ENCODE peak calls at places on chromosome 22, in ten cellular contexts. U is NCI-H2171; L is H9; D is ACHN; B is GM20000; Z is SK-MEL-5; N is cerebellar cortex; S is fibroblast of pulmonary artery; M is AG04450; J is effector memory CD8-positive, alpha-beta T cell. C is an unnamed sample.
A peak's percentile ranks its signal among the peaks of the same experiment; 100 is the strongest.

GRCh38 chr22:33789690-33790253 is 130.5 kb downstream of the LARGE1 start:
- DNase-seq in U (no peak), L (no peak), D (no peak), B (no peak), Z (no peak), N (no peak), S (no peak), M (no peak), J (no peak), C (no peak)

GRCh38 chr22:26675687-26676273 is 18.4 kb downstream of the MIAT start:
- DNase-seq in U (no peak), L (no peak), D (no peak), B (no peak), Z (no peak), N (no peak), S (no peak), M (no peak), J (no peak), C (no peak)

GRCh38 chr22:25057013-25057881 is 104.7 kb downstream of the KIAA1671 start:
- DNase-seq in U (peak; percentile 57), L (peak; percentile 90), D (peak; percentile 49), B (peak; percentile 58), Z (peak; percentile 64), N (peak; percentile 49), S (peak; percentile 50), M (no peak), J (peak; percentile 75), C (no peak)

GRCh38 chr22:22558972-22559603 is at the start of gene PRAME:
- DNase-seq in U (peak; percentile 80), L (peak; percentile 86), D (peak; percentile 91), B (peak; percentile 88), Z (peak; percentile 97), N (peak; percentile 62), S (peak; percentile 39), M (no peak), J (peak; percentile 64), C (no peak)

GRCh38 chr22:37077802-37078448 is 26.4 kb downstream of the KCTD17 start:
- DNase-seq in U (no peak), L (peak; percentile 73), D (peak; percentile 27), B (peak; percentile 91), Z (peak; percentile 63), N (peak; percentile 19), S (peak; percentile 61), M (peak; percentile 10), J (peak; percentile 83), C (peak; percentile 17)

GRCh38 chr22:28316014-28316413 is 363.6 kb downstream of the TTC28 start:
- DNase-seq in U (peak; percentile 6), L (peak; percentile 31), D (no peak), B (no peak), Z (no peak), N (no peak), S (no peak), M (no peak), J (no peak), C (no peak)

GRCh38 chr22:17569971-17570511 is 6.7 kb downstream of the SLC25A18 start:
- DNase-seq in U (no peak), L (peak; percentile 40), D (no peak), B (no peak), Z (no peak), N (peak; percentile 44), S (peak; percentile 84), M (no peak), J (no peak), C (peak; percentile 35)

GRCh38 chr22:38959574-38959973 is 2.2 kb downstream of the APOBEC3A start:
- DNase-seq in U (no peak), L (no peak), D (no peak), B (no peak), Z (no peak), N (no peak), S (no peak), M (no peak), J (no peak), C (no peak)

GRCh38 chr22:36298118-36298517 is 45.2 kb downstream of the APOL1 start:
- DNase-seq in U (no peak), L (no peak), D (no peak), B (no peak), Z (no peak), N (no peak), S (no peak), M (no peak), J (no peak), C (no peak)

C was measured in foreskin melanocyte.